ENCODE peak calls at places on chromosomes 4 and X, in four cellular contexts. Q, B, D and J are unnamed samples.

GRCh38 chrX:51917600-51917999 is 24.2 kb downstream of the MAGED1 start:
- DNase-seq in Q (no peak), B (no peak), D (no peak), J (no peak)

GRCh38 chrX:48972214-48973164 is 845 bp upstream of the KCND1 start:
- DNase-seq in B (no peak), Q (peak; percentile 60), D (no peak), J (no peak)

GRCh38 chr4:189255636-189256035 is 685.0 kb upstream of the FRG1 start:
- DNase-seq in Q (no peak), D (no peak), B (no peak), J (no peak)

GRCh38 chrX:46408553-46409407 is 136.4 kb downstream of the ZNF674 start:
- DNase-seq in Q (peak; percentile 76), B (no peak), D (peak; percentile 64), J (peak; percentile 85)

GRCh38 chr4:83112678-83113428 is 1.7 kb downstream of the PLAC8 start:
- DNase-seq in B (no peak), Q (no peak), D (no peak), J (no peak)

GRCh38 chr4:80026080-80026479 is 46.9 kb downstream of the ANTXR2 start:
- DNase-seq in D (no peak), Q (peak; percentile 4), B (no peak), J (no peak)

GRCh38 chrX:8579602-8580001 is 115.0 kb downstream of the VCX3B start:
- DNase-seq in Q (no peak), D (peak; percentile 32), B (no peak), J (no peak)

GRCh38 chr4:19631814-19632213 is 619.9 kb upstream of the SLIT2 start:
- DNase-seq in D (no peak), B (no peak), Q (no peak), J (no peak)

GRCh38 chr4:42282081-42282901 is 115.0 kb upstream of the SHISA3 start:
- DNase-seq in Q (peak; percentile 63), B (no peak), D (no peak), J (no peak)

GRCh38 chr4:154364012-154364863 is 127.4 kb downstream of the DCHS2 start:
- DNase-seq in Q (no peak), D (no peak), B (no peak), J (no peak)

GRCh38 chrX:2348225-2348624 is 152.6 kb downstream of the DHRSX start:
- DNase-seq in D (no peak), Q (no peak), B (no peak), J (no peak)

GRCh38 chr4:1721003-1721665 is at the start of the genes TACC3 and TMEM129:
- DNase-seq in B (peak; percentile 98), D (peak; percentile 95), Q (peak; percentile 90), J (peak; percentile 99)

GRCh38 chr4:85565761-85566480 is 91.0 kb downstream of the ARHGAP24 start:
- DNase-seq in Q (no peak), D (no peak), B (no peak), J (no peak)

GRCh38 chr4:24594887-24595286 is 10.5 kb upstream of the DHX15 start:
- DNase-seq in D (no peak), B (no peak), Q (peak; percentile 85), J (no peak)

GRCh38 chr4:171516694-171517093 is 296.5 kb upstream of the GALNTL6 start:
- DNase-seq in D (no peak), B (no peak), Q (no peak), J (no peak)

GRCh38 chr4:186881521-186882220 is 158.0 kb upstream of the FAT1 start:
- DNase-seq in D (no peak), Q (no peak), B (no peak), J (no peak)

GRCh38 chrX:20378291-20378920 is 111.7 kb upstream of the RPS6KA3 start:
- DNase-seq in B (no peak), Q (peak; percentile 85), D (no peak), J (no peak)

GRCh38 chrX:24264383-24264782 is 49.5 kb downstream of the SUPT20HL2 start:
- DNase-seq in Q (peak; percentile 39), B (no peak), D (no peak), J (no peak)

GRCh38 chr4:20431422-20432014 is 179.8 kb downstream of the SLIT2 start:
- DNase-seq in D (no peak), Q (no peak), B (no peak), J (no peak)

GRCh38 chrX:131747173-131747572 is 203.3 kb downstream of the OR13H1 start:
- DNase-seq in D (peak; percentile 74), B (no peak), Q (peak; percentile 95), J (peak; percentile 80)

GRCh38 chr4:182139481-182139880 is 103.7 kb upstream of the TENM3 start:
- DNase-seq in B (no peak), D (no peak), Q (no peak), J (no peak)

GRCh38 chr4:102318526-102318925 is 26.8 kb downstream of the SLC39A8 start:
- DNase-seq in D (peak; percentile 41), B (no peak), Q (no peak), J (no peak)

GRCh38 chrX:45557390-45557789 is 356.7 kb upstream of the DIPK2B start:
- DNase-seq in B (no peak), D (no peak), Q (peak; percentile 24), J (no peak)

GRCh38 chr4:109296545-109296944 is 5.9 kb downstream of the COL25A1 start:
- DNase-seq in B (no peak), D (no peak), Q (no peak), J (no peak)

GRCh38 chr4:183173580-183174526 is 74.8 kb downstream of the WWC2 start:
- DNase-seq in B (no peak), D (no peak), Q (no peak), J (no peak)

DNA sequence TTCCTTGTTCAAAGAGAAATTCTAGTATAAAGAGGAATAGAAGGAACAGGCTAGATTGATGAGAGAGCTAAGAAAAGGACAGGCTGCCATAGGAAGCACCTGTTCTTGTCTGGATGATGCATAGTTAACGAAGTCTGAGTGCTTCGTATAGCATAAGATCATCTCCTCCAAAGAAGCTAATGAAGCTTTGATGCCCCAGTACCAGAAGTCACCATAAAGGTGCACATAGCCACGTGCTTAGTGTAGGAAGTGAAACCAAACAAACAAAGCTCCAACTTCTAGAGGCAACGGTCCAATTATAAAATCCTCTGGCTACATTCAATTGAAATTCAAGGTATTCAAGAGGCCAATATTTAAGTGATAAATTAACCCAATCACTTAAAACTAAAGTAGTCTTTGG is 31.0 kb downstream of the AFAP1 start:
- DNase-seq in B (no peak), D (no peak), Q (no peak), J (no peak)
- H3K4me1 ChIP-seq in B (peaks cover 3% of the 10 kb centered on the region), D (peaks cover 18% of the 10 kb centered on the region), Q (peaks cover 99% of the 10 kb centered on the region), J (no peaks in the 10 kb centered on the region)

GRCh38 chr4:48710446-48711209 is 69.5 kb downstream of the FRYL start:
- DNase-seq in D (no peak), Q (no peak), B (no peak), J (no peak)

GRCh38 chr4:48709920-48710319 is 70.2 kb downstream of the FRYL start:
- DNase-seq in D (no peak), B (no peak), Q (no peak), J (no peak)

GRCh38 chr4:48705609-48706008 is 74.5 kb downstream of the FRYL start:
- DNase-seq in B (no peak), D (no peak), Q (no peak), J (no peak)

GRCh38 chr4:48706741-48707140 is 73.3 kb downstream of the FRYL start:
- DNase-seq in B (no peak), D (no peak), Q (no peak), J (no peak)

GRCh38 chr4:48708610-48709009 is 71.5 kb downstream of the FRYL start:
- DNase-seq in Q (no peak), D (no peak), B (no peak), J (no peak)
- H3K4me1 ChIP-seq in Q (peaks cover 11% of the 10 kb centered on the region), D (no peaks in the 10 kb centered on the region), B (no peaks in the 10 kb centered on the region), J (peaks cover under 1% of the 10 kb centered on the region)

GRCh38 chrX:10049246-10049645 is 82.1 kb downstream of the CLDN34 start:
- DNase-seq in D (no peak), B (no peak), Q (no peak), J (no peak)
- H3K4me1 ChIP-seq in D (peaks cover 6% of the 10 kb centered on the region), B (no peaks in the 10 kb centered on the region), Q (peaks cover 24% of the 10 kb centered on the region), J (peaks cover 4% of the 10 kb centered on the region)

DNA sequence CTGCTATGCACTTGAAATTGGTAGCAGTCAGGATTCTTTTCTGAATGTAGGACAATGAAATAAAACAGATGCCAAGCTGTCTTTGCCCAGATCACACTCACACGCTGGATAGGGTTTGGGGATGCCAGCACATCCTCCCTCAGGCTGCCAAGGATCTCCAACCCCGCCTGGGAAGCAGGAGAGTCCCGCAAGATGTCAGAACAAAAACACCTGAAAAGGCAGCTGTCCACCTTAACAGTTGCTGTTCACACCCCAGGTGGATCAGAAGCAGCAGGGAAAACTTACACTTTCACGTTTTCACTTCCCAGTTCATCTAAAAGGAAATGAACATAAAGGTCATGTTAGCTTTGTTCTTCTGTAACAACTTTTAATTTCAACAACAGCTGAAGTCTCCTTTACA is 35.7 kb downstream of the TMEM154 start:
- DNase-seq in B (no peak), Q (no peak), D (no peak), J (no peak)
- H3K4me1 ChIP-seq in B (peaks cover 13% of the 10 kb centered on the region), Q (no peaks in the 10 kb centered on the region), D (no peaks in the 10 kb centered on the region), J (peaks cover 81% of the 10 kb centered on the region)